ENCODE peak calls at places on chromosomes 5 and 9, in seven cellular contexts. S is neural crest cell, H is cardiac muscle cell, X is transverse colon, P is pancreas, W is adrenal gland, D is nephron progenitor cell. E is an unnamed sample.

GRCh38 chr9:133560311-133560710 is 25.8 kb downstream of the ADAMTSL2 start:
- DNase-seq in H (no peak), D (no peak), W (no peak), S (no peak), X (no peak), P (no peak), E (peak; percentile 76)

GRCh38 chr9:103798620-103799019 is 295.5 kb upstream of the SMC2 start:
- DNase-seq in D (no peak), W (no peak), H (no peak), S (no peak), X (no peak), P (no peak), E (no peak)

GRCh38 chr5:33321026-33321425 is 119.7 kb upstream of the TARS1 start:
- DNase-seq in S (no peak), D (no peak), W (peak; percentile 59), P (no peak), X (no peak), H (no peak), E (no peak)

GRCh38 chr9:121652037-121652837 is 803 bp downstream of the DAB2IP start:
- DNase-seq in D (peak; percentile 71), W (no peak), H (peak; percentile 81), S (no peak), P (peak; percentile 49), X (peak; percentile 51), E (peak; percentile 67)

GRCh38 chr5:131523500-131524185 is 111.4 kb downstream of the RAPGEF6 start:
- DNase-seq in H (no peak), W (no peak), D (no peak), P (no peak), X (no peak), S (no peak), E (no peak)

GRCh38 chr5:164002653-164003052 is 497.2 kb downstream of the MAT2B start:
- DNase-seq in D (no peak), W (no peak), X (no peak), H (no peak), P (no peak), S (no peak), E (no peak)

GRCh38 chr5:38469707-38470267 is 86.7 kb downstream of the LIFR start:
- DNase-seq in W (no peak), D (no peak), S (no peak), H (no peak), P (no peak), X (no peak), E (no peak)

GRCh38 chr9:129671065-129671464 is 5.6 kb downstream of the PRRX2 start:
- DNase-seq in S (no peak), H (no peak), W (no peak), X (no peak), D (no peak), P (no peak), E (no peak)

GRCh38 chr9:710951-711745 is 130.3 kb upstream of the DMRT1 start:
- DNase-seq in D (no peak), P (no peak), W (no peak), S (no peak), X (no peak), H (no peak), E (no peak)

GRCh38 chr5:74672215-74672877 is 12.7 kb upstream of the HEXB start:
- DNase-seq in D (no peak), W (no peak), H (no peak), X (no peak), P (no peak), S (no peak), E (no peak)

GRCh38 chr9:34642679-34643078 is 3.8 kb upstream of the GALT start:
- DNase-seq in P (no peak), H (no peak), W (no peak), D (no peak), S (no peak), X (no peak), E (no peak)

GRCh38 chr5:123133438-123134100 is 44.5 kb downstream of the PRDM6 start:
- DNase-seq in X (no peak), S (no peak), D (no peak), H (no peak), W (no peak), P (no peak), E (no peak)

GRCh38 chr5:123142206-123142915 is 53.3 kb downstream of the PRDM6 start:
- DNase-seq in X (no peak), D (no peak), P (no peak), S (no peak), H (no peak), W (no peak), E (no peak)

GRCh38 chr5:123134653-123135181 is 45.7 kb downstream of the PRDM6 start:
- DNase-seq in W (no peak), H (no peak), X (no peak), P (no peak), D (no peak), S (no peak), E (no peak)

GRCh38 chr5:123142957-123143356 is 53.9 kb downstream of the PRDM6 start:
- DNase-seq in P (no peak), W (no peak), X (no peak), D (no peak), H (no peak), S (no peak), E (no peak)

GRCh38 chr5:123138774-123139173 is 49.7 kb downstream of the PRDM6 start:
- DNase-seq in H (no peak), X (no peak), W (no peak), P (no peak), S (no peak), D (no peak), E (no peak)
- TF ChIP-seq CTCF in H (no peak), X (no peak), W (no peak), P (no peak), S (no peak), D (no peak), E (no peak)

DNA sequence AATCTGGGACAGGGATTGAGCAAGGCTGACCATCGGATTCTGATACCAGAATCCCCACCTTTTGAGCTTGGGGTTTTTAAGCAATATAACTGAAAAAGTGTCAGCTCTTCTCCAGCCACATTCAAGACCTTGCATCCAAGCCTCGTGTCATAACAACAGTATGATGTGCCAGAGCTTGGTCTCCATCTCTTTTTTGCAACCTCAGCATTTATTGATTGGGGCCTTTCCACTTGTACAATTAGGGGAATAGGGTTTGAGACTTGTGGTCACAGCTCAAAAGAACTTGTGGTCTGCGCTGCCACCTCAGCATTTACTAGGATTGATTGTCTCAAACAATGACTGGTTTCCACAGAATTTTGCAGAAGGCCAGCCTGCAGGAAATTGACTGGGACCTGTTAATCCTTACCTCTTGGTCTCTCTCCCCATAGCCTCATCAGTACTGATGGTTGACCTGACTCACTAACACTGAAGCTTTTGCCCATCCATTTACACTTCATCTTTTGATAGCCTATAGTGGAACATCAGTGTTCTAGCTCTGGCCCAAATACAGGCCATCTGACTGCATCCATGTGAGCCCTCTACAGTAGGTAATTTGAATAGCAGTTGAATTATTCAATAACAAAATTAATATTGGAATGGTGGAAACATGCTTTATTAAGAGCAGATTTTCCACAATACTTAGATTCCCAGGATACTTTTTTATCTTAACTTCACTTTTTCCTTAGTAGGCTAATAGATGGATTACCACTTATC is 381.6 kb upstream of the PRR16 start:
- DNase-seq in W (no peak), P (no peak), S (no peak), X (no peak), D (no peak), H (no peak), E (no peak)
- TF ChIP-seq CTCF in W (no peak), P (no peak), S (no peak), X (no peak), D (no peak), H (peak; percentile 29), E (no peak)

GRCh38 chr9:87497604-87498045 is at the start of gene DAPK1:
- DNase-seq in X (peak; percentile 72), W (peak; percentile 67), H (peak; percentile 91), P (peak; percentile 77), D (peak; percentile 82), S (peak; percentile 68), E (peak; percentile 79)

GRCh38 chr9:87499455-87500015 is 1.9 kb downstream of the DAPK1 start:
- DNase-seq in X (no peak), D (no peak), P (no peak), S (no peak), W (no peak), H (no peak), E (no peak)

GRCh38 chr9:87498816-87499454 is 1.3 kb downstream of the DAPK1 start:
- DNase-seq in S (peak; percentile 5), D (peak; percentile 26), W (no peak), H (peak; percentile 23), P (no peak), X (no peak), E (no peak)

GRCh38 chr9:87497080-87497603 is 525 bp upstream of the DAPK1 start:
- DNase-seq in H (no peak), D (no peak), S (no peak), P (no peak), X (no peak), W (no peak), E (no peak)

DNA sequence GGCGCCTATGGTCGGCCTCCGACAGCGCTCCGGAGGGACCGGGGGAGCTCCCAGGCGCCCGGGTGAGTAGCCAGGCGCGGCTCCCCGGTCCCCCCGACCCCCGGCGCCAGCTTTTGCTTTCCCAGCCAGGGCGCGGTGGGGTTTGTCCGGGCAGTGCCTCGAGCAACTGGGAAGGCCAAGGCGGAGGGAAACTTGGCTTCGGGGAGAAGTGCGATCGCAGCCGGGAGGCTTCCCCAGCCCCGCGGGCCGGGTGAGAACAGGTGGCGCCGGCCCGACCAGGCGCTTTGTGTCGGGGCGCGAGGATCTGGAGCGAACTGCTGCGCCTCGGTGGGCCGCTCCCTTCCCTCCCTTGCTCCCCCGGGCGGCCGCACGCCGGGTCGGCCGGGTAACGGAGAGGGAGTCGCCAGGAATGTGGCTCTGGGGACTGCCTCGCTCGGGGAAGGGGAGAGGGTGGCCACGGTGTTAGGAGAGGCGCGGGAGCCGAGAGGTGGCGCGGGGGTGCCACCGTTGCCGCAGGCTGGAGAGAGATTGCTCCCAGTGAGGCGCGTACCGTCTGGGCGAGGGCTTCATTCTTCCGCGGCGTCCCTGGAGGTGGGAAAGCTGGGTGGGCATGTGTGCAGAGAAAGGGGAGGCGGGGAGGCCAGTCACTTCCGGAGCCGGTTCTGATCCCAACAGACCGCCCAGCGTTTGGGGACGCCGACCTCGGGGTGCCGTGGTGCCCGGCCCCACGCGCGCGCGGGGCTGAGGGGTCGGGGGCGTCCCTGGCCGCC is 564 bp downstream of the DAPK1 start:
- DNase-seq in X (peak; percentile 45), W (peak; percentile 61), S (peak; percentile 67), D (peak; percentile 77), H (peak; percentile 85), P (peak; percentile 73), E (peak; percentile 57)
- TF ChIP-seq CTCF in X (peak; percentile 11), W (no peak), S (peak; percentile 54), D (peak; percentile 23), H (peak; percentile 43), P (no peak), E (no peak)

DNA sequence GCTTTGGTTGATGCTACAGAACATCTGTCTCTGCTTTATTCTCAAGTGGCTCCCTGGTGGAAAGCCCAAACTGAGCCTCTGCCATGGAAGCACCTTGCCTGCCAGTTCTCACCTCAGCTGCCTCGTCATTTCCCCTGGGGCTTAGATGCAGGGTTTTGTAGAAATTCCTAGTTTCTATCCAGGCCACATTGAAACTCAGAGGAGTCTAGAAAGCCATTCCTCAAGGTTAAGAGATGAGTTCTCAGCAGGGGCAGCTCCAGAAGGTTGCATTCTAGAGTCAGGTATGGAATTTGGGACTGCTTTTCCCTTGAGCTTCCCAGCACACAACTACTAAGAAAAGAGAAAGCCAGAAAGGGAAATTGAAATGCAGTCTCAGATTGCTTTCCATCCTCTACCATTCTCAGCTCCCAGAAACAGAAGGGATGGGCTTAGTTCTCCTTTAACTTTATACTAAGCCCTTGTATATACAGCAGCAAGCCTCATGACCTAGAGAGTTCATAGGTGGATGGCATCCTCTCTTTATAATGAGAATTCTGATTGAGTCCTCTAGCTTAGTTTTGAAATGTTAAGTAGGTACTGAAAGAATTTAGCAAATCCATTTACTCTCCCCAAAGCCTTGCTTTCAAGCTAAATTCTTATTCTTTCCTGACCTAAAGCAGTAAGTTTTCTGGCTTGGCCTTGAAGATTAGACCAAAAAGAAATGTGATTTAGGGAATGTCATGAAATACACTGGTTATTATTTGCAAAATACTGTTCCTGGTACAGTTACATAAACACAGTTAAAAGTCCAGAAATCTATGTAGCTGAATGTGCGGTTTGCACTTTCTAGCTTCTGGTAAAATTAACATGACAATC is 66.0 kb upstream of the MEF2C start:
- DNase-seq in X (no peak), H (no peak), P (no peak), W (no peak), S (no peak), D (no peak), E (no peak)
- TF ChIP-seq CTCF in X (no peak), H (no peak), P (no peak), W (no peak), S (no peak), D (no peak), E (no peak)

E was measured in stomach.